ENCODE peak calls at places on chromosomes 11 and 22, in six cellular contexts. G, I, A, K, B and S are unnamed samples.

GRCh38 chr22:47059701-47060161 is 297.3 kb downstream of the TBC1D22A start:
- DNase-seq in A (no peak), G (no peak), I (no peak), B (no peak), K (no peak), S (no peak)

GRCh38 chr11:104057908-104058307 is 21.5 kb downstream of the DDI1 start:
- DNase-seq in K (no peak), A (no peak), G (no peak), B (no peak), I (no peak), S (no peak)

GRCh38 chr11:73528877-73529530 is 68.9 kb downstream of the FAM168A start:
- DNase-seq in G (no peak), I (no peak), K (no peak), B (no peak), A (no peak), S (no peak)

GRCh38 chr11:70036971-70037882 is 40.9 kb upstream of the ANO1 start:
- DNase-seq in K (no peak), G (no peak), A (no peak), B (no peak), I (no peak), S (no peak)

GRCh38 chr11:17986007-17986710 is 26.7 kb downstream of the SERGEF start:
- DNase-seq in A (no peak), K (no peak), G (no peak), I (no peak), B (no peak), S (no peak)

GRCh38 chr11:36775157-36775556 is 177.1 kb upstream of the RAG2 start:
- DNase-seq in K (no peak), A (no peak), I (no peak), B (no peak), G (no peak), S (no peak)

GRCh38 chr11:724733-725386 is 18.8 kb downstream of the EPS8L2 start:
- DNase-seq in G (no peak), I (no peak), B (no peak), A (no peak), K (no peak), S (no peak)

GRCh38 chr22:45878901-45879551 is 97.9 kb downstream of the WNT7B start:
- DNase-seq in A (no peak), I (no peak), B (no peak), K (no peak), G (no peak), S (no peak)

GRCh38 chr11:85118151-85118550 is 509.0 kb downstream of the DLG2 start:
- DNase-seq in I (no peak), B (no peak), A (no peak), K (no peak), G (no peak), S (no peak)

GRCh38 chr22:49626361-49627216 is 201.1 kb downstream of the BRD1 start:
- DNase-seq in B (no peak), I (no peak), K (no peak), A (no peak), G (no peak), S (no peak)

GRCh38 chr11:120021978-120022377 is 115.9 kb downstream of the TRIM29 start:
- DNase-seq in K (no peak), B (no peak), G (no peak), I (no peak), A (no peak), S (no peak)

GRCh38 chr11:134978388-134979088 is 566.5 kb upstream of the B3GAT1 start:
- DNase-seq in A (peak), I (no peak), B (no peak), G (no peak), K (no peak), S (no peak)

GRCh38 chr11:44562836-44563460 is 2.5 kb upstream of the CD82 start:
- DNase-seq in K (no peak), B (no peak), G (no peak), A (no peak), I (no peak), S (no peak)

GRCh38 chr22:35930933-35931332 is 97.7 kb downstream of the RBFOX2 start:
- DNase-seq in A (no peak), B (peak), G (peak), I (peak), K (no peak), S (no peak)